ENCODE peak calls at places on chromosomes 2 and 18, in eight cellular contexts. P is HL-60; H is brain microvascular endothelial cell; R is IMR-90; C is AG10803; Z is WTC11; M is GM10248; D is CD8-positive, alpha-beta T cell. B is an unnamed sample.
A peak's percentile ranks its signal among the peaks of the same experiment; 100 is the strongest.

GRCh38 chr2:68798574-68798973 is 64.0 kb downstream of the ARHGAP25 start:
- DNase-seq in P (no peak), H (no peak), R (no peak), C (no peak), Z (no peak), M (no peak), D (no peak), B (no peak)

GRCh38 chr2:159381574-159381973 is 95.1 kb upstream of the WDSUB1 start:
- DNase-seq in P (no peak), H (no peak), R (no peak), C (no peak), Z (no peak), M (no peak), D (no peak), B (no peak)

GRCh38 chr18:35334183-35334582 is 10.0 kb downstream of the ZNF24 start:
- DNase-seq in P (no peak), H (no peak), R (no peak), C (no peak), Z (no peak), M (no peak), D (no peak), B (no peak)

GRCh38 chr2:88032070-88032702 is 15.8 kb upstream of the RNU2-63P start:
- DNase-seq in P (no peak), H (no peak), R (peak; percentile 59), C (no peak), Z (no peak), M (no peak), D (no peak), B (no peak)

GRCh38 chr2:157173740-157174184 is 83.7 kb upstream of the GALNT5 start:
- DNase-seq in P (no peak), H (peak; percentile 98), R (peak; percentile 100), C (peak; percentile 99), Z (no peak), M (no peak), D (no peak), B (no peak)

GRCh38 chr18:24456549-24456948 is 3.9 kb upstream of the HRH4 start:
- DNase-seq in P (no peak), H (no peak), R (no peak), C (no peak), Z (no peak), M (peak; percentile 15), D (no peak), B (no peak)

GRCh38 chr2:54331095-54331835 is 75.2 kb upstream of the TSPYL6 start:
- DNase-seq in P (no peak), H (no peak), R (no peak), C (no peak), Z (no peak), M (peak; percentile 22), D (no peak), B (peak; percentile 25)

GRCh38 chr2:240421396-240421795 is 14.1 kb upstream of the GPC1 start:
- DNase-seq in P (no peak), H (no peak), R (no peak), C (no peak), Z (no peak), M (no peak), D (no peak), B (no peak)

GRCh38 chr2:172643142-172643541 is 87.3 kb downstream of the PDK1 start:
- DNase-seq in P (no peak), H (peak; percentile 47), R (peak; percentile 93), C (no peak), Z (no peak), M (no peak), D (no peak), B (no peak)

GRCh38 chr2:86825728-86826386 is 35.1 kb upstream of the CD8A start:
- DNase-seq in P (no peak), H (no peak), R (no peak), C (no peak), Z (no peak), M (no peak), D (peak; percentile 96), B (no peak)

GRCh38 chr2:105320651-105321215 is 8.8 kb downstream of the TGFBRAP1 start:
- DNase-seq in P (no peak), H (no peak), R (peak; percentile 17), C (no peak), Z (no peak), M (no peak), D (no peak), B (no peak)

GRCh38 chr2:124289615-124290014 is 264.5 kb downstream of the CNTNAP5 start:
- DNase-seq in P (no peak), H (no peak), R (no peak), C (no peak), Z (no peak), M (no peak), D (no peak), B (no peak)
- TF ChIP-seq CTCF in P (no peak), H (no peak), R (no peak), C (no peak), Z (no peak), M (no peak), D (no peak), B (no peak)

GRCh38 chr2:230267059-230267458 is 41.5 kb downstream of the SP140 start:
- DNase-seq in P (no peak), H (no peak), R (no peak), C (no peak), Z (no peak), M (no peak), D (no peak), B (no peak)

GRCh38 chr2:230269715-230270114 is 44.2 kb downstream of the SP140 start:
- DNase-seq in P (no peak), H (no peak), R (no peak), C (no peak), Z (no peak), M (no peak), D (no peak), B (no peak)

GRCh38 chr2:230266654-230267053 is 41.1 kb downstream of the SP140 start:
- DNase-seq in P (no peak), H (no peak), R (peak; percentile 1), C (no peak), Z (no peak), M (no peak), D (no peak), B (no peak)

GRCh38 chr2:230268606-230269222 is 43.2 kb downstream of the SP140 start:
- DNase-seq in P (no peak), H (no peak), R (peak; percentile 1), C (no peak), Z (no peak), M (peak; percentile 29), D (no peak), B (peak; percentile 28)

DNA sequence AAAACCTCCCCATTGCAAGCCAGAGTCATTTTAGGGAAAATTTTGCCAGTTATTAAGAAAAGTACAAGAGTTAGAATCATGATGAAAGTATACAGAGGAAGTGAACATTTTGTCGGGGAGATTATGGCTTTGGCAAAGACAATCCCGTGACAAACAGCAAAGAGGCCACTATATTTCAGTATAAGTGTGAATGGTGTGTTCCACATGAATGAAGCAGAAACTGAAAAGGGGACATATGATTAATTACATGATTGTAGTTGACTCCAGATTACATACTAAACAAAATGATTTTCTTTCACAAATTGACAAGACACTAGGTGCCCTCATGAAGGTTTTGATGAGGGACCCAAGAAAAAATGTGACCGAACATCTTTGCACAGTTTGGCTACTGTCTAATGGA is 42.0 kb downstream of the SP140 start:
- DNase-seq in P (no peak), H (no peak), R (no peak), C (no peak), Z (no peak), M (peak; percentile 47), D (no peak), B (peak; percentile 48)
- TF ChIP-seq CTCF in P (no peak), H (no peak), R (no peak), C (no peak), Z (no peak), M (no peak), D (no peak), B (no peak)

GRCh38 chr2:13193900-13194299 is 477.2 kb downstream of the TRIB2 start:
- DNase-seq in P (no peak), H (peak; percentile 36), R (peak; percentile 16), C (peak; percentile 10), Z (no peak), M (peak; percentile 9), D (no peak), B (peak; percentile 9)

GRCh38 chr2:13195270-13195669 is 478.5 kb downstream of the TRIB2 start:
- DNase-seq in P (no peak), H (no peak), R (no peak), C (no peak), Z (no peak), M (no peak), D (no peak), B (no peak)

DNA sequence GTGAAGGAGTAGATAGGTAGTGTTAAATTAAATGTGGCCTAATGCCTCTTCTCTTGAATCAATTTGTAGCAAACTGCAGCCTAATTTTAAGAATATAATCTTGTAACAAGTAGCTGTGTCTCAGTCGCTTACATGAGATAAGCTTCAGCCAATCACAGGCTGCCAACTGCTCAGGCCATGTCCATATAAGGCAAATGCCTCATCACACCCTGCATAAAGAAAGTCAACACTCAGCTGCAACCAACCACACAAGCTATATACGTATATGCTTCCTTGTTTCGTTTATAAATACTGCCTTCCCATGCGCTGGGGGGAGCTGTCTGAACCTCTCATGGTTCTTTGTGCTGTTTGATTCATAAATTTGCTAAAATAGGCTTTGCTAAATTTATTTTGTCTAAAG is 476.3 kb downstream of the TRIB2 start:
- DNase-seq in P (peak; percentile 6), H (peak; percentile 74), R (peak; percentile 13), C (no peak), Z (no peak), M (no peak), D (no peak), B (no peak)
- TF ChIP-seq CTCF in P (no peak), H (no peak), R (no peak), C (no peak), Z (no peak), M (no peak), D (no peak), B (no peak)

DNA sequence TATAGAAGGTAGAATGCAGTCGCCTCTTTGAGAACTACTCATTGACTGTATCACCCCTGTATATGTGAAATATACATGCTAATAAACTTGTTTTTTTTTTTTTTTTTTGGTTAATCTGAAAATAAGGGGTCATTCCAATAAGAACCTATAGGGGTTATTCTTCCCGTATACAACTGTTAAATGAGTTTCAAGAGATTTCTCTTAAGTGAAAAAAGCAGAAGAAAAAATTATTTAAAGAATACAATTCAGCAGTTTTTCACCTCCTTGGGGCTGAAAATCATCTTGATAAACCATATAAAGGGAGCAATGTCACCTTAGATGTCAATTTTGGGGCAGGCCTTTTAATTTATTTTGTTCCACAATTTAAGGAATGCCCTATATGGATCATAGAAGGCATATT is 66.5 kb downstream of the SEPTIN10 start:
- DNase-seq in P (no peak), H (no peak), R (no peak), C (no peak), Z (no peak), M (no peak), D (no peak), B (no peak)
- TF ChIP-seq CTCF in P (no peak), H (no peak), R (no peak), C (no peak), Z (no peak), M (no peak), D (no peak), B (no peak)

GRCh38 chr2:187500585-187501359 is 52.7 kb upstream of the CALCRL start:
- DNase-seq in P (no peak), H (peak; percentile 60), R (peak; percentile 84), C (peak; percentile 44), Z (no peak), M (no peak), D (no peak), B (no peak)
- TF ChIP-seq CTCF in P (no peak), H (peak; percentile 38), R (peak; percentile 50), C (peak; percentile 38), Z (no peak), M (no peak), D (no peak), B (no peak)